ENCODE peak calls at places on chromosomes 6 and 20, in eight cellular contexts. K, Q, S, J, E, C, A and Z are unnamed samples.

GRCh38 chr6:34241351-34242215 is 4.9 kb downstream of the HMGA1 start:
- DNase-seq in K (no peak), Q (peak), S (no peak), J (no peak), E (no peak), C (no peak), A (no peak), Z (no peak)

GRCh38 chr6:7165002-7165735 is 57.4 kb downstream of the RREB1 start:
- DNase-seq in K (no peak), Q (no peak), S (no peak), J (peak), E (peak), C (no peak), A (no peak), Z (no peak)

GRCh38 chr20:41058007-41058673 is 29.5 kb downstream of the TOP1 start:
- DNase-seq in K (no peak), Q (no peak), S (no peak), J (peak), E (no peak), C (no peak), A (no peak), Z (peak)

GRCh38 chr20:62704341-62704948 is 4.2 kb upstream of the NTSR1 start:
- DNase-seq in K (peak), Q (peak), S (no peak), J (peak), E (peak), C (no peak), A (no peak), Z (peak)

GRCh38 chr6:12152023-12152960 is 137.9 kb upstream of the EDN1 start:
- DNase-seq in K (no peak), Q (no peak), S (no peak), J (no peak), E (no peak), C (peak), A (no peak), Z (no peak)

GRCh38 chr6:23659125-23659524 is 466.9 kb upstream of the NRSN1 start:
- DNase-seq in K (no peak), Q (no peak), S (no peak), J (peak), E (no peak), C (peak), A (peak), Z (peak)

GRCh38 chr20:49590163-49591017 is 22.5 kb upstream of the PTGIS start:
- DNase-seq in K (no peak), Q (no peak), S (no peak), J (no peak), E (no peak), C (no peak), A (no peak), Z (no peak)

GRCh38 chr6:39365281-39366074 is 43.0 kb upstream of the KCNK16 start:
- DNase-seq in K (no peak), Q (no peak), S (no peak), J (peak), E (no peak), C (no peak), A (no peak), Z (peak)

GRCh38 chr6:150280703-150281102 is 88.1 kb upstream of the IYD start:
- DNase-seq in K (no peak), Q (no peak), S (no peak), J (no peak), E (no peak), C (no peak), A (no peak), Z (no peak)

GRCh38 chr6:7025861-7026260 is 81.9 kb upstream of the RREB1 start:
- DNase-seq in K (no peak), Q (no peak), S (no peak), J (no peak), E (no peak), C (no peak), A (no peak), Z (no peak)

GRCh38 chr20:7627734-7628663 is 312.3 kb downstream of the HAO1 start:
- DNase-seq in K (no peak), Q (no peak), S (no peak), J (peak), E (no peak), C (no peak), A (no peak), Z (peak)

GRCh38 chr20:23090147-23090546 is 4.0 kb upstream of the CD93 start:
- DNase-seq in K (peak), Q (no peak), S (no peak), J (no peak), E (no peak), C (peak), A (peak), Z (no peak)

GRCh38 chr6:38625191-38625590 is 14.5 kb downstream of the BTBD9 start:
- DNase-seq in K (no peak), Q (no peak), S (no peak), J (no peak), E (no peak), C (no peak), A (no peak), Z (no peak)

GRCh38 chr6:124974770-124975377 is 12.6 kb downstream of the RNF217 start:
- DNase-seq in K (no peak), Q (no peak), S (no peak), J (no peak), E (no peak), C (no peak), A (no peak), Z (no peak)

GRCh38 chr6:80226699-80227098 is 120.2 kb downstream of the BCKDHB start:
- DNase-seq in K (no peak), Q (no peak), S (no peak), J (no peak), E (no peak), C (no peak), A (no peak), Z (no peak)

GRCh38 chr20:2387180-2387577 is 6.5 kb downstream of the TGM6 start:
- DNase-seq in K (no peak), Q (no peak), S (peak), J (peak), E (no peak), C (peak), A (peak), Z (peak)

GRCh38 chr6:156595481-156595880 is 181.7 kb upstream of the ARID1B start:
- DNase-seq in K (no peak), Q (no peak), S (no peak), J (peak), E (no peak), C (no peak), A (no peak), Z (no peak)

GRCh38 chr6:33628401-33628964 is 7.4 kb downstream of the ITPR3 start:
- DNase-seq in K (no peak), Q (no peak), S (no peak), J (no peak), E (no peak), C (no peak), A (no peak), Z (no peak)

GRCh38 chr6:109429496-109429895 is 10.9 kb downstream of the PPIL6 start:
- DNase-seq in K (no peak), Q (no peak), S (no peak), J (no peak), E (no peak), C (no peak), A (no peak), Z (no peak)

GRCh38 chr6:29720863-29721262 is 2.4 kb upstream of the HLA-F start:
- DNase-seq in K (no peak), Q (no peak), S (no peak), J (no peak), E (no peak), C (peak), A (peak), Z (peak)

GRCh38 chr6:3409699-3410384 is 47.0 kb downstream of the SLC22A23 start:
- DNase-seq in K (no peak), Q (no peak), S (no peak), J (peak), E (no peak), C (peak), A (no peak), Z (peak)

GRCh38 chr6:5191222-5191621 is 69.5 kb downstream of the LYRM4 start:
- DNase-seq in K (no peak), Q (no peak), S (no peak), J (peak), E (no peak), C (no peak), A (no peak), Z (no peak)

GRCh38 chr20:8291873-8292272 is 159.8 kb downstream of the PLCB1 start:
- DNase-seq in K (no peak), Q (no peak), S (no peak), J (peak), E (no peak), C (no peak), A (no peak), Z (no peak)

GRCh38 chr6:108180266-108180665 is 14.4 kb downstream of the NR2E1 start:
- DNase-seq in K (no peak), Q (no peak), S (no peak), J (no peak), E (no peak), C (no peak), A (no peak), Z (no peak)

GRCh38 chr20:61055130-61055529 is 196.9 kb upstream of the CDH4 start:
- DNase-seq in K (no peak), Q (no peak), S (no peak), J (no peak), E (no peak), C (no peak), A (no peak), Z (no peak)

GRCh38 chr6:54307412-54308036 is 717 bp upstream of the TINAG start:
- DNase-seq in K (no peak), Q (no peak), S (no peak), J (no peak), E (no peak), C (no peak), A (no peak), Z (peak)

GRCh38 chr6:159151266-159151855 is 17.8 kb upstream of the FNDC1 start:
- DNase-seq in K (no peak), Q (peak), S (peak), J (peak), E (peak), C (peak), A (peak), Z (peak)

GRCh38 chr6:19772891-19773290 is 64.3 kb upstream of the ID4 start:
- DNase-seq in K (no peak), Q (no peak), S (no peak), J (peak), E (no peak), C (peak), A (no peak), Z (no peak)

GRCh38 chr6:108592371-108593337 is 31.9 kb downstream of the FOXO3 start:
- DNase-seq in K (no peak), Q (no peak), S (peak), J (peak), E (no peak), C (peak), A (no peak), Z (peak)

GRCh38 chr20:1800777-1801176 is 94.4 kb upstream of the SIRPA start:
- DNase-seq in K (no peak), Q (no peak), S (no peak), J (peak), E (no peak), C (no peak), A (no peak), Z (peak)

GRCh38 chr6:31822038-31822821 is 5.3 kb upstream of the HSPA1B start:
- DNase-seq in K (no peak), Q (peak), S (peak), J (peak), E (peak), C (peak), A (peak), Z (peak)

GRCh38 chr20:5835870-5836269 is 85.7 kb downstream of the SHLD1 start:
- DNase-seq in K (no peak), Q (no peak), S (no peak), J (peak), E (no peak), C (no peak), A (no peak), Z (no peak)

GRCh38 chr6:158069800-158070195 is 88.1 kb downstream of the SYNJ2 start:
- DNase-seq in K (no peak), Q (no peak), S (no peak), J (no peak), E (no peak), C (no peak), A (no peak), Z (peak)

GRCh38 chr6:30037182-30037788 is 23.8 kb upstream of the POLR1H start:
- DNase-seq in K (no peak), Q (no peak), S (peak), J (peak), E (no peak), C (peak), A (no peak), Z (peak)

GRCh38 chr20:7650481-7650880 is 289.8 kb downstream of the HAO1 start:
- DNase-seq in K (no peak), Q (no peak), S (no peak), J (peak), E (peak), C (no peak), A (no peak), Z (no peak)

GRCh38 chr6:37033255-37033654 is 27.8 kb downstream of the FGD2 start:
- DNase-seq in K (no peak), Q (no peak), S (no peak), J (no peak), E (no peak), C (no peak), A (no peak), Z (peak)

GRCh38 chr20:58634121-58634817 is 16.8 kb upstream of the STX16 start:
- DNase-seq in K (no peak), Q (peak), S (peak), J (no peak), E (no peak), C (no peak), A (no peak), Z (no peak)

GRCh38 chr6:86118271-86118670 is 475.6 kb upstream of the SYNCRIP start:
- DNase-seq in K (no peak), Q (no peak), S (no peak), J (no peak), E (no peak), C (no peak), A (no peak), Z (no peak)

GRCh38 chr6:80728830-80729229 is 622.4 kb downstream of the BCKDHB start:
- DNase-seq in K (no peak), Q (no peak), S (no peak), J (no peak), E (no peak), C (no peak), A (no peak), Z (peak)

GRCh38 chr6:103797738-103798137 is 1062.0 kb downstream of the HACE1 start:
- DNase-seq in K (no peak), Q (no peak), S (no peak), J (peak), E (no peak), C (peak), A (no peak), Z (peak)
- TF ChIP-seq CTCF in K (peak), Q (no peak), S (no peak), J (peak), E (peak), C (no peak), A (peak), Z (peak)

GRCh38 chr6:113560376-113560775 is 296.8 kb upstream of the MARCKS start:
- DNase-seq in K (no peak), Q (no peak), S (no peak), J (no peak), E (no peak), C (no peak), A (no peak), Z (no peak)

GRCh38 chr6:113560908-113561307 is 296.2 kb upstream of the MARCKS start:
- DNase-seq in K (no peak), Q (no peak), S (no peak), J (peak), E (no peak), C (no peak), A (no peak), Z (peak)

GRCh38 chr6:113562248-113562647 is 294.9 kb upstream of the MARCKS start:
- DNase-seq in K (no peak), Q (no peak), S (no peak), J (no peak), E (no peak), C (no peak), A (no peak), Z (no peak)

GRCh38 chr6:113565306-113565705 is 291.8 kb upstream of the MARCKS start:
- DNase-seq in K (no peak), Q (no peak), S (no peak), J (no peak), E (no peak), C (no peak), A (no peak), Z (no peak)

GRCh38 chr6:113564401-113565161 is 292.6 kb upstream of the MARCKS start:
- DNase-seq in K (peak), Q (peak), S (peak), J (peak), E (peak), C (peak), A (peak), Z (peak)
- TF ChIP-seq CTCF in K (peak), Q (no peak), S (no peak), J (no peak), E (peak), C (peak), A (no peak), Z (peak)

GRCh38 chr6:62980724-62981123 is 230.5 kb upstream of the FKBP1C start:
- DNase-seq in K (no peak), Q (no peak), S (no peak), J (no peak), E (no peak), C (no peak), A (no peak), Z (no peak)
- TF ChIP-seq CTCF in K (no peak), Q (no peak), S (no peak), J (no peak), E (no peak), C (no peak), A (no peak), Z (no peak)

GRCh38 chr6:53290547-53291510 is 57.9 kb downstream of the ELOVL5 start:
- DNase-seq in K (no peak), Q (no peak), S (peak), J (no peak), E (no peak), C (no peak), A (no peak), Z (no peak)
- TF ChIP-seq CTCF in K (peak), Q (no peak), S (no peak), J (no peak), E (no peak), C (no peak), A (no peak), Z (peak)

DNA sequence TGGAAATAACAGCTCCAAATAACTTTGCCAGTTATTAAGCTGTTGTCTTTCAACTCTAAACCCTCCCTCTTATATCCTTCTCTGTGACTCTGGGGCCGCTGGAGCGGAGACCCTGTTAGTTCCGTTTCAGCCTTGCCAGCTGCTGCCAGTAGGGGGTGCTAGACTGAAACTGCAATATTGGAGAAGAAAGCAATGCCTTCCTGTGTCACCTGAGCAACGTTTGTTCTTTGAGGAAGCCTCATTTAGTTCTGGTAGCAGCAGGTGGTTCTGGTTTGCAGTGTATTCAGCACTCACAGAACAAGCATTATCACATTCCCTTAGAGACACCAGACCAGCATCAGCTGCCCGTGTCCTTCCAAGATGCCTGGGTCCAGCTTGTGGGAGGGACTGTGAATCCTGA is 22.9 kb upstream of the JAG1 start:
- DNase-seq in K (no peak), Q (no peak), S (no peak), J (no peak), E (no peak), C (peak), A (peak), Z (no peak)
- TF ChIP-seq CTCF in K (peak), Q (no peak), S (no peak), J (peak), E (peak), C (peak), A (peak), Z (peak)

GRCh38 chr6:135675862-135676261 is 175.6 kb upstream of the PDE7B start:
- DNase-seq in K (no peak), Q (no peak), S (peak), J (peak), E (no peak), C (peak), A (peak), Z (peak)
- TF ChIP-seq CTCF in K (peak), Q (no peak), S (peak), J (peak), E (peak), C (peak), A (peak), Z (no peak)

DNA sequence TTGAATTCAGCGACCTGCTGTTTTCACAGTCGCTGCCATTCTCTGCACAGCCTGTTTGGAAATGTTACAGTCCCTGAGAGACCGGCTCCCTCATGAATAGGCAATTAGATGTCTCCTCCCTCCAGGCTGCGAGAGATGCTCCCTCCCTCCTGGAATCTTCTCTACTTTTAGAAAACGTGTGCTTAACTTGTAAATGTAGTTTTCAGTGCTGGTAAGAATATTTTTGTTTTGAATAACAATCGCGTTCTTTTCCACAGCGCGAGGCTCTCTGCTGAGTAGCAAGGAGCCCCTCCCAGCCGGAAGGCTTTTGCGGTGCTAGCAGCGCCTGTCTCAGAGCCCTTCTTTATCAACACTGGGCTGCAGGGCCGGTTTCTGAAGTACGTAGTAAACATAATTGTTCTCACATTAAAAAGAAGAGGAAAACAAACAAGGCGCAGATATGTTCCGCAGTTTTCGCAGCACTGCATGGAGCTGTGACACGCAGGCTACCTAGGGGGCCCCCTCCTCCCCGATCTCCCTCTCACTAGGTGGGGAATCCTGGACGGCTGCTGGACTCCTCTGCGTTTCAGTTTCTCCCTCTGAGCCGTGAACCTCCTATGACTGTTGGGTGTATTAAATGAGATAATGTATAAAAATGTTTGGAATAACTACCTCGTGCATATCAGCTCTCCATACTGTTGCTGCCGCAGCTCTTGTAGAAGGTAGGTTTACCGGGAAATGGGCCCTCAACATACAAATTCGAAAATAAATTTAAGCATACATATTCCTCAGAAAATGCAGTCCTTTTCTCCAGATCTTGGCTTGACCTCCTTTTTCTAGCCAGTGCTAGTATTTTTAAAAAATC is 79.0 kb upstream of the SPACA1 start:
- DNase-seq in K (no peak), Q (peak), S (peak), J (peak), E (no peak), C (peak), A (peak), Z (peak)
- TF ChIP-seq CTCF in K (no peak), Q (no peak), S (no peak), J (no peak), E (no peak), C (peak), A (no peak), Z (no peak)

DNA sequence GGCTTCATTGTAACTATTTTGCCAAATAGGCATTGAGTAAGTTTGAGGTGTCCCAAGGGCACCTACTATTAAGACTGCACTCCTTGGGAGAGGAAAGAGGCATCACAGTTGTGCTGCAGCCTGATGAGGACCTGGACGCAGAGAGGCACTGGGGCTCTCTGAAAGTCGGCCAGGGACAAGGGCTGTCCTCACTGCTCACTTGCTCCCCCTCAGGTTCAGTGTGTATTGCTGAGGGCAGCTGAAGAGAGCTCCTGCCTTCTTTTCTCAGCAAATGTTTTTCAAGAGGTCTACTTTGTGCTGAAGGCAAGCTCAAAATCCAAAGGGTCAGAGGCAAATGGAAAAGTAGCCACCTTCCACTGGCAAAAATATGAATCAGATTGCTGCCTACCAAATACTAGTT is 331.8 kb downstream of the RIMS1 start:
- DNase-seq in K (no peak), Q (no peak), S (no peak), J (peak), E (no peak), C (peak), A (peak), Z (peak)
- TF ChIP-seq CTCF in K (peak), Q (no peak), S (no peak), J (peak), E (no peak), C (peak), A (peak), Z (peak)